ENCODE peak calls at places on chromosome 11, in six cellular contexts. R, Y, U, F, D and V are unnamed samples.
A peak's percentile ranks its signal among the peaks of the same experiment; 100 is the strongest.

GRCh38 chr11:65643971-65644370 is 6.1 kb downstream of the SIPA1 start:
- DNase-seq in R (no peak), Y (no peak), U (no peak), F (no peak), D (no peak), V (peak; percentile 79)

GRCh38 chr11:7031346-7031957 is 11.2 kb downstream of the NLRP14 start:
- DNase-seq in R (no peak), Y (no peak), U (no peak), F (no peak), D (no peak), V (no peak)

GRCh38 chr11:70072471-70073187 is 5.5 kb upstream of the ANO1 start:
- DNase-seq in R (no peak), Y (peak; percentile 44), U (no peak), F (no peak), D (no peak), V (peak; percentile 34)

GRCh38 chr11:115154355-115154736 is 349.9 kb downstream of the CADM1 start:
- DNase-seq in R (no peak), Y (no peak), U (no peak), F (no peak), D (no peak), V (no peak)

GRCh38 chr11:105641433-105641832 is 31.6 kb downstream of the GRIA4 start:
- DNase-seq in R (peak; percentile 17), Y (no peak), U (no peak), F (no peak), D (no peak), V (no peak)

GRCh38 chr11:119347940-119348339 is 1.4 kb upstream of the MFRP start:
- DNase-seq in R (no peak), Y (no peak), U (no peak), F (no peak), D (no peak), V (peak; percentile 19)

GRCh38 chr11:746289-747175 is 732 bp upstream of the TALDO1 start:
- DNase-seq in R (peak; percentile 24), Y (no peak), U (peak; percentile 36), F (no peak), D (peak; percentile 30), V (peak; percentile 65)

GRCh38 chr11:65976216-65977176 is 15.0 kb downstream of the SART1 start:
- DNase-seq in R (no peak), Y (no peak), U (no peak), F (no peak), D (no peak), V (no peak)

GRCh38 chr11:82864268-82864667 is 36.0 kb downstream of the PRCP start:
- DNase-seq in R (peak; percentile 41), Y (no peak), U (peak; percentile 45), F (peak; percentile 69), D (no peak), V (peak; percentile 51)

GRCh38 chr11:94504689-94505293 is 7.5 kb upstream of the C11orf97 start:
- DNase-seq in R (peak; percentile 68), Y (no peak), U (peak; percentile 62), F (peak; percentile 89), D (peak; percentile 44), V (no peak)

GRCh38 chr11:61071208-61071681 is 31.0 kb upstream of the CD5 start:
- DNase-seq in R (no peak), Y (no peak), U (no peak), F (no peak), D (no peak), V (no peak)

GRCh38 chr11:2142300-2142759 is 3.1 kb upstream of the IGF2 start:
- DNase-seq in R (peak; percentile 30), Y (no peak), U (peak; percentile 59), F (peak; percentile 57), D (no peak), V (no peak)

GRCh38 chr11:61657566-61657965 is 22.6 kb upstream of the DAGLA start:
- DNase-seq in R (no peak), Y (no peak), U (no peak), F (no peak), D (no peak), V (no peak)

GRCh38 chr11:3202305-3202704 is 16.3 kb downstream of the MRGPRG start:
- DNase-seq in R (no peak), Y (no peak), U (no peak), F (no peak), D (no peak), V (no peak)

GRCh38 chr11:763549-764321 is 13.6 kb downstream of the GATD1 start:
- DNase-seq in R (no peak), Y (no peak), U (no peak), F (no peak), D (no peak), V (peak; percentile 70)

GRCh38 chr11:102891736-102892135 is 17.0 kb upstream of the MMP12 start:
- DNase-seq in R (no peak), Y (no peak), U (no peak), F (no peak), D (no peak), V (no peak)

GRCh38 chr11:130213143-130213978 is 53.8 kb downstream of the ST14 start:
- DNase-seq in R (peak; percentile 6), Y (peak; percentile 96), U (peak; percentile 35), F (peak; percentile 73), D (peak; percentile 67), V (peak; percentile 82)

GRCh38 chr11:116712428-116712827 is 60.4 kb downstream of the BUD13 start:
- DNase-seq in R (no peak), Y (no peak), U (no peak), F (no peak), D (no peak), V (no peak)

GRCh38 chr11:131146817-131147490 is 223.5 kb upstream of the NTM start:
- DNase-seq in R (peak; percentile 36), Y (no peak), U (no peak), F (no peak), D (no peak), V (no peak)

GRCh38 chr11:38481391-38481790 is 1883.4 kb upstream of the RAG2 start:
- DNase-seq in R (no peak), Y (no peak), U (no peak), F (no peak), D (no peak), V (no peak)

GRCh38 chr11:86288776-86289507 is 13.1 kb upstream of the HIKESHI start:
- DNase-seq in R (no peak), Y (no peak), U (peak; percentile 10), F (no peak), D (no peak), V (no peak)

GRCh38 chr11:96324912-96325311 is 18.1 kb downstream of the MAML2 start:
- DNase-seq in R (peak; percentile 83), Y (no peak), U (no peak), F (peak; percentile 77), D (no peak), V (no peak)

GRCh38 chr11:72349616-72350218 is 84.6 kb downstream of the CLPB start:
- DNase-seq in R (no peak), Y (no peak), U (no peak), F (peak; percentile 17), D (no peak), V (no peak)

GRCh38 chr11:44619931-44620725 is 54.7 kb downstream of the CD82 start:
- DNase-seq in R (no peak), Y (peak; percentile 39), U (no peak), F (no peak), D (no peak), V (peak; percentile 20)

GRCh38 chr11:12248330-12248729 is 129.0 kb upstream of the PARVA start:
- DNase-seq in R (peak; percentile 57), Y (no peak), U (peak; percentile 64), F (peak; percentile 43), D (no peak), V (no peak)

GRCh38 chr11:76576166-76576565 is 94.4 kb downstream of the LRRC32 start:
- DNase-seq in R (no peak), Y (no peak), U (peak; percentile 37), F (peak; percentile 27), D (no peak), V (no peak)

DNA sequence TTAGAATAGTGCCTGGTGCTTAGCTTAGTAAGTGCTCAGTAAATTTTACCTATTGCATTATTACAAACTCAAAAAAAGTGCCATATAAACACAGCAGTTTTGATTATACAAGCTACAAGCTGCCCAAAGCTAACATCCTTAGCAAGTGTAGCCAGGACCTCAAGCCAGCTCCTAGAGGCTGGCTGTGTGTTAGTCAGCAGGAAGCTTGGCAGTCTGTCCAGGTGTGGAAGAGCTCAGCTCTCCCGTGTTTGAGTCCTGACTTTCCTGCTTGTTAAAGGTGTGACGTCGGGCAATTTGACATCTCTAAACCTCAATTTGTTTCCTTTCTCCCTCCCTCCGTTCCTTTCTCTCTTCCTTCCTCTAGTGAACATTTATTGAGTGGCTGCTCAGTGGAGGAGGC is 68.5 kb downstream of the PRR5L start:
- DNase-seq in R (no peak), Y (no peak), U (no peak), F (no peak), D (no peak), V (no peak)
- H4K91ac ChIP-seq in R (no peak overlapping the region), Y (no peak overlapping the region), U (no peak overlapping the region), F (peak overlapping the region; percentile 51), D (no peak overlapping the region), V (no peak overlapping the region)

GRCh38 chr11:14855890-14856289 is 36.1 kb downstream of the CYP2R1 start:
- DNase-seq in R (no peak), Y (no peak), U (no peak), F (no peak), D (no peak), V (no peak)

GRCh38 chr11:14858404-14858803 is 33.6 kb downstream of the CYP2R1 start:
- DNase-seq in R (no peak), Y (no peak), U (no peak), F (no peak), D (no peak), V (no peak)

GRCh38 chr11:14861680-14862079 is 30.4 kb downstream of the CYP2R1 start:
- DNase-seq in R (no peak), Y (no peak), U (no peak), F (no peak), D (no peak), V (no peak)

GRCh38 chr11:14860511-14860910 is 31.5 kb downstream of the CYP2R1 start:
- DNase-seq in R (no peak), Y (no peak), U (no peak), F (no peak), D (no peak), V (no peak)
- H4K91ac ChIP-seq in R (no peak overlapping the region), Y (no peak overlapping the region), U (no peak overlapping the region), F (no peak overlapping the region), D (no peak overlapping the region), V (no peak overlapping the region)

GRCh38 chr11:128592454-128592853 is 5.1 kb upstream of the ETS1 start:
- DNase-seq in R (no peak), Y (no peak), U (no peak), F (no peak), D (peak; percentile 35), V (no peak)

GRCh38 chr11:128588086-128588485 is 728 bp upstream of the ETS1 start:
- DNase-seq in R (peak; percentile 73), Y (no peak), U (no peak), F (no peak), D (no peak), V (no peak)

GRCh38 chr11:128590587-128590986 is 3.2 kb upstream of the ETS1 start:
- DNase-seq in R (no peak), Y (no peak), U (no peak), F (no peak), D (no peak), V (no peak)

GRCh38 chr11:128587415-128587814 is at the start of gene ETS1:
- DNase-seq in R (no peak), Y (no peak), U (peak; percentile 27), F (no peak), D (no peak), V (peak; percentile 59)

GRCh38 chr11:128589998-128590397 is 2.6 kb upstream of the ETS1 start:
- DNase-seq in R (no peak), Y (no peak), U (no peak), F (no peak), D (no peak), V (no peak)
- H4K91ac ChIP-seq in R (no peak overlapping the region), Y (no peak overlapping the region), U (no peak overlapping the region), F (no peak overlapping the region), D (no peak overlapping the region), V (no peak overlapping the region)

GRCh38 chr11:74249496-74249895 is 61.9 kb downstream of the P4HA3 start:
- DNase-seq in R (no peak), Y (no peak), U (no peak), F (no peak), D (no peak), V (no peak)
- H4K91ac ChIP-seq in R (no peak overlapping the region), Y (no peak overlapping the region), U (no peak overlapping the region), F (no peak overlapping the region), D (no peak overlapping the region), V (no peak overlapping the region)